ENCODE peak calls at places on chromosomes 6 and 20, in four cellular contexts. One of them, this sample, is unnamed.

GRCh38 chr6:168450921-168451320 is 9.9 kb downstream of the SMOC2 start:
- DNase-seq in ACHN: no peak
- DNase-seq in GM23248: no peak
- DNase-seq in stimulated activated CD4-positive, alpha-beta T cell treated with anti-CD3 and anti-CD28 coated beads, Interleukin-2, amount 100 ng/mL, for 48 hours: no peak
- DNase-seq in this sample: no peak

GRCh38 chr6:158040051-158040803 is 58.6 kb downstream of the SYNJ2 start:
- DNase-seq in ACHN: peak
- DNase-seq in GM23248: peak
- DNase-seq in stimulated activated CD4-positive, alpha-beta T cell treated with anti-CD3 and anti-CD28 coated beads, Interleukin-2, amount 100 ng/mL, for 48 hours: no peak
- DNase-seq in this sample: no peak

GRCh38 chr6:73180076-73180717 is 45.1 kb downstream of the KHDC1L start:
- DNase-seq in ACHN: no peak
- DNase-seq in GM23248: peak
- DNase-seq in stimulated activated CD4-positive, alpha-beta T cell treated with anti-CD3 and anti-CD28 coated beads, Interleukin-2, amount 100 ng/mL, for 48 hours: no peak
- DNase-seq in this sample: no peak

GRCh38 chr6:84774174-84775158 is 10.1 kb upstream of the TBX18 start:
- DNase-seq in ACHN: no peak
- DNase-seq in GM23248: peak
- DNase-seq in stimulated activated CD4-positive, alpha-beta T cell treated with anti-CD3 and anti-CD28 coated beads, Interleukin-2, amount 100 ng/mL, for 48 hours: peak
- DNase-seq in this sample: peak

GRCh38 chr6:34243901-34244884 is 4.6 kb downstream of the SMIM29 start:
- DNase-seq in ACHN: peak
- DNase-seq in GM23248: peak
- DNase-seq in stimulated activated CD4-positive, alpha-beta T cell treated with anti-CD3 and anti-CD28 coated beads, Interleukin-2, amount 100 ng/mL, for 48 hours: no peak
- DNase-seq in this sample: peak

GRCh38 chr6:155448823-155449789 is 6.5 kb downstream of the NOX3 start:
- DNase-seq in ACHN: no peak
- DNase-seq in GM23248: no peak
- DNase-seq in stimulated activated CD4-positive, alpha-beta T cell treated with anti-CD3 and anti-CD28 coated beads, Interleukin-2, amount 100 ng/mL, for 48 hours: no peak
- DNase-seq in this sample: peak

GRCh38 chr6:16669227-16669626 is 92.0 kb downstream of the ATXN1 start:
- DNase-seq in ACHN: no peak
- DNase-seq in GM23248: peak
- DNase-seq in stimulated activated CD4-positive, alpha-beta T cell treated with anti-CD3 and anti-CD28 coated beads, Interleukin-2, amount 100 ng/mL, for 48 hours: peak
- DNase-seq in this sample: no peak

GRCh38 chr6:170273191-170273590 is 17.7 kb downstream of the DLL1 start:
- DNase-seq in ACHN: no peak
- DNase-seq in GM23248: no peak
- DNase-seq in stimulated activated CD4-positive, alpha-beta T cell treated with anti-CD3 and anti-CD28 coated beads, Interleukin-2, amount 100 ng/mL, for 48 hours: no peak
- DNase-seq in this sample: no peak

GRCh38 chr20:10034717-10035571 is at the start of gene ANKEF1:
- DNase-seq in ACHN: peak
- DNase-seq in GM23248: peak
- DNase-seq in stimulated activated CD4-positive, alpha-beta T cell treated with anti-CD3 and anti-CD28 coated beads, Interleukin-2, amount 100 ng/mL, for 48 hours: peak
- DNase-seq in this sample: peak

This sample was measured in testis.